ENCODE peak calls at places on chromosomes 2 and 18, in eight cellular contexts. H is CD14-positive monocyte, U is neural crest cell, Q is foreskin fibroblast, S is MM.1S, L is WTC11, K is fibroblast of pulmonary artery, W is cardiac muscle cell. T is an unnamed sample.

GRCh38 chr18:33572022-33572421 is 6.0 kb upstream of the ASXL3 start:
- DNase-seq in K (no peak), W (no peak), Q (no peak), L (no peak), H (no peak), U (no peak), S (no peak), T (no peak)

GRCh38 chr2:6793371-6793770 is 72.3 kb downstream of the CMPK2 start:
- DNase-seq in L (no peak), Q (no peak), U (no peak), W (no peak), H (no peak), K (no peak), S (no peak), T (no peak)

GRCh38 chr18:44792456-44793080 is 111.9 kb downstream of the SETBP1 start:
- DNase-seq in U (no peak), L (no peak), Q (no peak), H (no peak), W (peak; percentile 71), S (no peak), K (peak; percentile 17), T (no peak)

GRCh38 chr18:45830917-45831316 is 5.4 kb downstream of the SIGLEC15 start:
- DNase-seq in U (no peak), S (no peak), K (no peak), W (no peak), L (no peak), H (no peak), Q (no peak), T (no peak)

GRCh38 chr18:21309248-21309647 is 67.2 kb downstream of the GREB1L start:
- DNase-seq in S (no peak), W (no peak), Q (no peak), H (no peak), K (no peak), U (no peak), L (no peak), T (no peak)

GRCh38 chr2:233386382-233387041 is 32.2 kb downstream of the DGKD start:
- DNase-seq in H (no peak), K (peak; percentile 64), Q (no peak), W (no peak), U (no peak), L (no peak), S (no peak), T (no peak)

GRCh38 chr2:171923206-171923605 is 945 bp downstream of the HAT1 start:
- DNase-seq in K (peak; percentile 60), H (no peak), W (no peak), Q (peak; percentile 19), L (no peak), S (no peak), U (peak; percentile 1), T (no peak)

GRCh38 chr2:143169105-143169504 is 39.9 kb downstream of the ARHGAP15 start:
- DNase-seq in L (no peak), H (no peak), Q (no peak), U (no peak), W (no peak), S (no peak), K (no peak), T (no peak)

GRCh38 chr2:138779451-138780440 is at the start of gene NXPH2:
- DNase-seq in K (no peak), S (no peak), H (no peak), Q (no peak), W (peak; percentile 61), L (peak; percentile 59), U (peak; percentile 49), T (peak; percentile 54)

GRCh38 chr18:68035709-68036522 is 519.4 kb upstream of the DSEL start:
- DNase-seq in W (no peak), S (no peak), U (no peak), L (no peak), K (peak; percentile 31), Q (peak; percentile 10), H (no peak), T (no peak)

GRCh38 chr2:240477916-240478315 is 42.5 kb downstream of the GPC1 start:
- DNase-seq in W (no peak), U (no peak), Q (no peak), S (no peak), H (no peak), L (no peak), K (no peak), T (no peak)

GRCh38 chr2:24919100-24919976 is 699 bp downstream of the ADCY3 start:
- DNase-seq in U (peak; percentile 33), W (peak; percentile 5), H (no peak), S (peak; percentile 85), K (no peak), L (no peak), Q (no peak), T (no peak)

GRCh38 chr2:129354662-129355061 is 624.8 kb upstream of the RAB6C start:
- DNase-seq in S (no peak), L (no peak), K (no peak), Q (no peak), H (no peak), U (no peak), W (no peak), T (no peak)

GRCh38 chr2:100412866-100413265 is 4.6 kb downstream of the CHST10 start:
- DNase-seq in L (no peak), Q (no peak), U (no peak), S (no peak), K (no peak), W (no peak), H (no peak), T (no peak)

GRCh38 chr2:9703085-9703641 is 72.4 kb upstream of the YWHAQ start:
- DNase-seq in H (peak; percentile 71), L (no peak), Q (peak; percentile 98), K (peak; percentile 77), W (no peak), S (no peak), U (no peak), T (no peak)
- TF ChIP-seq CTCF in H (no peak), L (no peak), Q (no peak), K (no peak), W (no peak), S (no peak), U (no peak), T (no peak)

DNA sequence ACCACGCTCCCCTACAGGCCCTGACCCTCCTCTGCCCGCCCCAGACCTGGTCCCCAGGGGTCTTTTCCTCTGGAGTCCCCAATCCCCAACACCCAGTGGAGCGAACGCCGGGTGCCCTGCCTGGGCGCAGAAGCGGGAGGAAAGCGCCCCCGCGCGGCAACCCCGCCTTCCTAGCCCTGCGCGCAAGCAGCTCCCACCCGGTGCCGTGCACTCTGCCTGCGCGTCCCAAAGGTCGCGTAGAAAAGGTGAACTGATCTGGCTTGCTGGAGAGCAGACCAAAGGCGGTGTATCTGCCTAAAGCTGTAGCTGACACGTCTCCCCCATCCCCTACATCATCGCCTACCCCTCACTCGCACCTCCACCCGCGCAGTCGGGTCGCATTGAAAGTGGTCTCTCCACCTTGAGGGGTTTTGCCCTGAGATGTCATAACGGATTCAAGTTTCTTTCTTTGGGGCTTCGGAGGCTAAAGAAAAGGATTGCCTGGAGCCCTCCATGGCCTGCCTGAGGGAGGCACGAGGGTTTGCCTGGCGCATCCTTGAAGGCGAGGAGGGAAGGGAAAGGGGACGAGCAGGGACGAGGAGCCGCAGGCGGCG is 5.7 kb downstream of the GAD1 start:
- DNase-seq in W (no peak), U (peak; percentile 47), Q (no peak), K (no peak), H (no peak), L (peak; percentile 69), S (no peak), T (no peak)
- TF ChIP-seq CTCF in W (peak; percentile 26), U (peak; percentile 40), Q (no peak), K (no peak), H (peak; percentile 21), L (peak; percentile 18), S (no peak), T (no peak)

GRCh38 chr2:30984141-30984540 is 154.1 kb downstream of the GALNT14 start:
- DNase-seq in Q (no peak), U (no peak), L (no peak), W (no peak), H (no peak), S (no peak), K (no peak), T (no peak)

GRCh38 chr2:30987611-30988010 is 150.6 kb downstream of the GALNT14 start:
- DNase-seq in W (no peak), S (no peak), K (no peak), Q (no peak), U (no peak), L (no peak), H (no peak), T (no peak)

GRCh38 chr2:30981519-30981918 is 156.7 kb downstream of the GALNT14 start:
- DNase-seq in L (no peak), W (peak; percentile 52), S (no peak), H (no peak), K (no peak), Q (no peak), U (no peak), T (no peak)

GRCh38 chr2:30989746-30990145 is 148.5 kb downstream of the GALNT14 start:
- DNase-seq in S (no peak), W (no peak), H (no peak), K (no peak), Q (no peak), U (no peak), L (no peak), T (no peak)

GRCh38 chr2:30985493-30986292 is 152.5 kb downstream of the GALNT14 start:
- DNase-seq in W (no peak), L (no peak), K (no peak), S (no peak), Q (no peak), U (no peak), H (no peak), T (no peak)
- TF ChIP-seq CTCF in W (no peak), L (no peak), K (no peak), S (no peak), Q (no peak), U (no peak), H (no peak), T (no peak)

GRCh38 chr18:76479351-76480238 is 15.4 kb downstream of the ZNF516 start:
- DNase-seq in K (no peak), W (no peak), L (no peak), Q (no peak), U (no peak), H (no peak), S (no peak), T (no peak)

GRCh38 chr18:76483780-76484179 is 11.3 kb downstream of the ZNF516 start:
- DNase-seq in L (no peak), U (no peak), S (no peak), K (no peak), W (no peak), Q (no peak), H (no peak), T (no peak)

GRCh38 chr18:76482267-76482666 is 12.8 kb downstream of the ZNF516 start:
- DNase-seq in H (no peak), W (no peak), U (no peak), S (no peak), Q (no peak), L (no peak), K (no peak), T (no peak)

GRCh38 chr18:76482971-76483691 is 11.9 kb downstream of the ZNF516 start:
- DNase-seq in H (no peak), U (no peak), K (no peak), L (no peak), Q (no peak), W (no peak), S (no peak), T (no peak)

DNA sequence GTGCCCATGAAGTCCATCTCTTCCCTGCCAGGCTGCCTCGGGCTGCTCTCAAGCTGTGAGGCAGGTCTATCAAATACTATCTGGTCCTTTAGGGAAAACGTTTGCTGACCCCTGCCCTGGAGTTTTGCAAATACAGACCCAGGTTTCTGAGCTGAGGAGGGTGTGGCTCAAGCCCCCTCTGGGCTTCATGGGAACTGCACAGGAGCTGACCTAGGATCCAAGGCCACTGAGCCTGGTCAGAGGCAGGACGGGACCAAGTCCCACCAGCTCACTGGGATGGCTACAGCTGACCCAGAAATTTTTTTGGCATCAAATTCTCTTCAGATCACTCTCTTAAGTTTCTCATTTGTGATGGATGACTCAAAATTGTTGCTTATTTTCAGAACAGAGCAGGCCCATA is 14.1 kb downstream of the ZNF516 start:
- DNase-seq in S (no peak), L (peak; percentile 45), H (no peak), Q (no peak), U (no peak), W (no peak), K (no peak), T (no peak)
- TF ChIP-seq CTCF in S (peak; percentile 6), L (peak; percentile 19), H (peak; percentile 47), Q (no peak), U (peak; percentile 45), W (peak; percentile 18), K (peak; percentile 18), T (peak; percentile 29)

T was measured in mesothelial cell of epicardium.